ENCODE peak calls at places on chromosomes 1 and 21, in five cellular contexts. J is HCEC 1CT, X is tibial artery, T is HL-60, W is NCI-H1930. K is an unnamed sample.

GRCh38 chr1:56411484-56412180 is 167.7 kb downstream of the PLPP3 start:
- DNase-seq in T (no peak), X (peak), J (no peak), W (no peak), K (no peak)

GRCh38 chr1:10760566-10761502 is 35.6 kb downstream of the CASZ1 start:
- DNase-seq in T (no peak), W (no peak), J (no peak), X (no peak), K (no peak)

GRCh38 chr1:202630541-202630940 is 79.7 kb downstream of the SYT2 start:
- DNase-seq in X (peak), T (no peak), J (no peak), W (no peak), K (no peak)

GRCh38 chr21:25561668-25562641 is 45.3 kb downstream of the MRPL39 start:
- DNase-seq in W (no peak), X (peak), J (peak), T (peak), K (peak)

GRCh38 chr1:204190212-204191211 is 5.8 kb downstream of the KISS1 start:
- DNase-seq in J (peak), T (peak), W (peak), X (no peak), K (no peak)

GRCh38 chr1:234609528-234610042 is 393 bp downstream of the IRF2BP2 start:
- DNase-seq in W (peak), T (no peak), J (peak), X (no peak), K (no peak)

GRCh38 chr1:163472267-163472666 is 150.5 kb downstream of the NUF2 start:
- DNase-seq in X (no peak), W (peak), T (no peak), J (no peak), K (no peak)

GRCh38 chr1:205567716-205568115 is 63.2 kb downstream of the CDK18 start:
- DNase-seq in W (no peak), T (no peak), X (no peak), J (no peak), K (no peak)

GRCh38 chr1:155504207-155504606 is 58.4 kb downstream of the ASH1L start:
- DNase-seq in T (peak), W (no peak), J (peak), X (no peak), K (peak)

GRCh38 chr21:46347791-46348381 is 23.9 kb downstream of the PCNT start:
- DNase-seq in W (no peak), X (no peak), J (no peak), T (no peak), K (no peak)

GRCh38 chr1:114334297-114334696 is 176.7 kb downstream of the TRIM33 start:
- DNase-seq in W (no peak), J (no peak), T (no peak), X (no peak), K (no peak)

GRCh38 chr1:36055706-36056105 is 28.2 kb upstream of the TEKT2 start:
- DNase-seq in T (peak), J (no peak), X (no peak), W (no peak), K (no peak)

GRCh38 chr21:33443174-33443573 is 36.6 kb downstream of the TMEM50B start:
- DNase-seq in J (no peak), T (no peak), W (no peak), X (no peak), K (no peak)

GRCh38 chr1:84401156-84401555 is 2.9 kb downstream of the DNASE2B start:
- DNase-seq in X (no peak), W (no peak), T (no peak), J (no peak), K (no peak)

GRCh38 chr1:217717959-217718358 is 86.8 kb downstream of the SPATA17 start:
- DNase-seq in W (no peak), X (no peak), J (no peak), T (no peak), K (no peak)

GRCh38 chr1:18861082-18861481 is 1.6 kb upstream of the TAS1R2 start:
- DNase-seq in W (no peak), X (no peak), J (no peak), T (no peak), K (no peak)

GRCh38 chr1:13702425-13703127 is 2.6 kb downstream of the PRDM2 start:
- DNase-seq in J (no peak), W (no peak), T (peak), X (no peak), K (no peak)

K was measured in HFFc6.